ENCODE peak calls at places on chromosomes 13 and 19, in eight cellular contexts. Y is neural crest cell, Q is astrocyte of the cerebellum, J is heart right ventricle, W is left lung, V is foreskin fibroblast, S is HCT116, D is progenitor cell of endocrine pancreas. X is an unnamed sample.

GRCh38 chr19:5680083-5680436 is 256 bp downstream of the MICOS13 start:
- DNase-seq in Y (no peak), Q (no peak), J (peak; percentile 58), W (peak; percentile 83), V (no peak), S (no peak), D (no peak), X (no peak)

GRCh38 chr13:99160415-99160814 is 40.2 kb upstream of the UBAC2 start:
- DNase-seq in Y (no peak), Q (no peak), J (no peak), W (no peak), V (no peak), S (no peak), D (no peak), X (no peak)

GRCh38 chr13:75372517-75372916 is 109.5 kb downstream of the TBC1D4 start:
- DNase-seq in Y (peak; percentile 15), Q (no peak), J (no peak), W (no peak), V (peak; percentile 20), S (no peak), D (no peak), X (peak; percentile 3)

GRCh38 chr13:33817513-33817842 is 471 bp upstream of the RFC3 start:
- DNase-seq in Y (no peak), Q (no peak), J (no peak), W (no peak), V (no peak), S (no peak), D (no peak), X (no peak)

GRCh38 chr19:10895920-10896319 is 24.6 kb downstream of the CARM1 start:
- DNase-seq in Y (no peak), Q (no peak), J (no peak), W (no peak), V (no peak), S (no peak), D (no peak), X (no peak)

GRCh38 chr13:84126671-84127171 is 244.4 kb upstream of the SLITRK1 start:
- DNase-seq in Y (no peak), Q (no peak), J (no peak), W (peak; percentile 44), V (no peak), S (no peak), D (no peak), X (no peak)

GRCh38 chr13:41678320-41678719 is 221.0 kb downstream of the RGCC start:
- DNase-seq in Y (no peak), Q (no peak), J (no peak), W (no peak), V (no peak), S (no peak), D (no peak), X (no peak)

GRCh38 chr19:5534787-5535586 is 32.8 kb downstream of the TINCR start:
- DNase-seq in Y (peak; percentile 52), Q (no peak), J (no peak), W (no peak), V (no peak), S (peak; percentile 77), D (no peak), X (peak; percentile 9)

GRCh38 chr19:543912-544608 is at the start of gene GZMM:
- DNase-seq in Y (no peak), Q (no peak), J (no peak), W (peak; percentile 73), V (no peak), S (no peak), D (no peak), X (no peak)

GRCh38 chr19:9877775-9878510 is 42.8 kb downstream of the PIN1 start:
- DNase-seq in Y (no peak), Q (no peak), J (no peak), W (no peak), V (peak; percentile 72), S (peak; percentile 58), D (no peak), X (no peak)

GRCh38 chr13:44437356-44438233 is 64.0 kb downstream of the SERP2 start:
- DNase-seq in Y (no peak), Q (no peak), J (no peak), W (no peak), V (no peak), S (no peak), D (no peak), X (no peak)

GRCh38 chr13:74219571-74219970 is 85.4 kb upstream of the KLF12 start:
- DNase-seq in Y (no peak), Q (no peak), J (no peak), W (no peak), V (no peak), S (no peak), D (no peak), X (no peak)

GRCh38 chr19:30014770-30015169 is 72.7 kb downstream of the URI1 start:
- DNase-seq in Y (no peak), Q (no peak), J (no peak), W (no peak), V (no peak), S (no peak), D (no peak), X (no peak)

DNA sequence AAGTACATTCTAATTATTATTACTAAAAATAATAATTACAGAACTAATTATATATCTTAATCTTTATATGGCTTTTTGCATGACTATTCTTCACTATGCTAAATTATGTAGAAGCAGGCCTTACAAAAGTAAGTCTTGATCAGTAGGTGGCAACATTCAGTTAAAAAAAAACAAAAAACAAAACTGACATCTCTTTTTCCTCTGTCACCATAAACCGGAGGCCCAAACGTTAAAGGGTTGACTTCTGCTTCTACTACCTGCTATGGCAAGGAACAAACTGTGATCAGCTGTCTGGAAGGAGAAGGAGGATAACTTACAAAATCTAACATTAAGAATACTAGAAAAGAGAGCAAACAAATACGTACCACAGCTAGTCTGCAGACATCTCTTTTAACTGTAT is 1525.6 kb downstream of the SLITRK1 start:
- DNase-seq in Y (no peak), Q (no peak), J (no peak), W (no peak), V (no peak), S (no peak), D (no peak), X (no peak)
- TF ChIP-seq CTCF in Y (no peak), Q (no peak), J (no peak), W (no peak), V (no peak), S (no peak), D (no peak), X (no peak)

DNA sequence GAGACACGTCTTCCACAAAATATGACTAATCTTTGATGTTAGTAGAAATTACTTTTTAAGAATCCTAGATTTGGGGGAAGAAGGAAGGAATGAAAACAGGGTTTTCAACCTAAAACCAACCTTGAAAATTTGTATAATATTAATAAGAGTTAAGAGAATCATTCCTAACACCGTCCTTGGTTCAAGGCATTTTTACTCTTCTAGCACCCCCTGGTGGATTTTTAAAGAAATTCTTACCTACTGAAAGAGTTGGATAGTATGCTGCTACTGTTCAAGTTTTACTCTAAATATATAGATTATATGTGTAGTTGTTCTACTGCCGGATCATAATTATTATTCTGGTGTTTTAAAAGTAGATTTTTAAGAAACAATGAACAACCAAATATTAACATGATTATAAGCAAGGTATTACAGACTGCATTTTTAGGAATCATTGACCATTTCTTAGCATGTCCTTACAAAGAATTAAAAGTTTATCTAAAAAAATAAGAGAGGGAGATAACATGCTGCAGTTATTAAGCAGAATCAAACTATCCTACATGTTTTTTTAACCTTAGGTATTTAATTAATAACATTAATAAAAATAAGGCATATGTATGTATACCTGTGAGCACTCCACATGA is 7.4 kb upstream of the SLITRK6 start:
- DNase-seq in Y (no peak), Q (peak; percentile 62), J (no peak), W (no peak), V (peak; percentile 17), S (peak; percentile 28), D (no peak), X (no peak)
- TF ChIP-seq CTCF in Y (peak; percentile 92), Q (peak; percentile 31), J (peak; percentile 68), W (peak; percentile 51), V (peak; percentile 22), S (peak; percentile 50), D (peak; percentile 80), X (no peak)

DNA sequence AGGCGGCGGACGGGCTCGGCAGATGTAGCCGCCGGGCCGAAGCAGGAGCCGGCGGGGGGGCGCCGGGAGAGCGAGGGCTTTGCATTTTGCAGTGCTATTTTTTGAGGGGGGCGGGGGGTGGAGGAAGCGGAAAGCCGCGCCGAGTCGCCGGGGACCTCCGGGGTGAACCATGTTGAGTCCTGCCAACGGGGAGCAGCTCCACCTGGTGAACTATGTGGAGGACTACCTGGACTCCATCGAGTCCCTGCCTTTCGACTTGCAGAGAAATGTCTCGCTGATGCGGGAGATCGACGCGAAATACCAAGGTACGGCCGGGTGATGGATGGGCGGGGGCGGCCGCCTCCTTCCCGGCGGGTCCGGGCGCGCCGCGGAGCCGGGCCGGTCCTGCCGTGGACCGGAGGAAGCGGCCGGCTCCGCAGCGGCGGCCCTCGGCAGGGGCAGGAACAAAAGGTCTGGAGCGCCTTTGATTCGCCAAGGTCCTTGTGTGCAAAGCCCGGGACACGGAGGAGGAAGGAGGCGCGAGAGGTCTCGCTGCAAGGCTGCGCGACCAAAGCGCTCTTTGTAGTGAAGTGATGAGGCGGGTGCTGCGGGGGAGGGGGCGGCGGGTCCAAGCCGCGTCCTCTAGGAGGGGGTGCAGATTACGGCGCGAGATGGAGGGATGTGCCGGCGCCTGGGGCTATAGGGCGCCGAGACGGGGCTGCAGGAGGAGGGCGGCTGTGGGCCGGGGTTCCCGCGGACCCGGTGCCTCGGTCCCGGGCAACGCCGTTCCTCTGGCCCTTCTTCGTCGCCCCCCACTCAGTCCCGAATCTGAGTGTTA is 689 bp downstream of the ING1 start:
- DNase-seq in Y (peak; percentile 43), Q (no peak), J (peak; percentile 53), W (peak; percentile 89), V (peak; percentile 23), S (no peak), D (peak; percentile 35), X (no peak)
- TF ChIP-seq CTCF in Y (no peak), Q (peak; percentile 16), J (no peak), W (no peak), V (no peak), S (no peak), D (no peak), X (no peak)

GRCh38 chr13:37681295-37682032 is 82.9 kb upstream of the POSTN start:
- DNase-seq in Y (no peak), Q (peak; percentile 78), J (no peak), W (no peak), V (peak; percentile 77), S (no peak), D (no peak), X (no peak)

GRCh38 chr13:37679043-37679442 is 80.5 kb upstream of the POSTN start:
- DNase-seq in Y (no peak), Q (no peak), J (no peak), W (no peak), V (no peak), S (no peak), D (no peak), X (no peak)

GRCh38 chr13:37680137-37680536 is 81.6 kb upstream of the POSTN start:
- DNase-seq in Y (no peak), Q (no peak), J (no peak), W (no peak), V (no peak), S (no peak), D (no peak), X (no peak)

GRCh38 chr13:37685206-37685605 is 86.6 kb upstream of the POSTN start:
- DNase-seq in Y (no peak), Q (no peak), J (no peak), W (no peak), V (no peak), S (no peak), D (no peak), X (no peak)

DNA sequence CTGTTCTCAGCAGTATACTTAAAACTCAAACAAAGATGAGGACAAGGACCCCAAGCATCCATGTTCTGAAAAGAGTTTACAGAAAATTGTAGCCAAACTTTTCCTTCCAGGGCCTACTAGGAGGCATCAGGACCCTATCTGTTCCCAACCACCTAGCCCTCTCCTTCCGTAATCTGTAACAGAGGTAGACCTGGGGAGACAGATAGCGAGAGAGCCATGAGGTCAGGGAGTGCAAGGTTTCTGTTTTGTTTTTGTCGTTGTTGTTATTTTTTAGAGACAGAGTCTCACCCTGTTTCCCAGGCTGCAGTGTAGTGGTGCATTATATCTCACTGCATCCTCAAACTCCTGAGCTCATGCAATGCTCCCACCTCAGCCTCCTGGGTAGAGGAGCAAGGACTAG is 83.9 kb upstream of the POSTN start:
- DNase-seq in Y (no peak), Q (no peak), J (no peak), W (no peak), V (no peak), S (no peak), D (no peak), X (no peak)
- TF ChIP-seq CTCF in Y (no peak), Q (no peak), J (no peak), W (no peak), V (no peak), S (no peak), D (no peak), X (no peak)

X was measured in Calu3.